ENCODE peak calls at places on chromosome 17, in ten cellular contexts. B, K, A, E, L, G, C, S, U and Y are unnamed samples.

GRCh38 chr17:57051886-57052342 is 33.1 kb upstream of the AKAP1 start:
- DNase-seq in U (no peak), G (no peak), A (no peak), E (no peak), C (peak), K (no peak), S (no peak), L (no peak), B (peak), Y (no peak)

GRCh38 chr17:78605429-78605828 is 28.2 kb upstream of the DNAH17 start:
- DNase-seq in C (no peak), G (no peak), S (no peak), U (no peak), A (no peak), K (no peak), E (no peak), L (no peak), B (no peak), Y (no peak)

GRCh38 chr17:81328925-81329278 is 33.8 kb upstream of the SLC38A10 start:
- DNase-seq in B (peak), E (no peak), K (no peak), U (no peak), G (no peak), S (no peak), A (no peak), C (no peak), L (no peak), Y (no peak)

GRCh38 chr17:51904379-51904778 is 254.1 kb downstream of the CA10 start:
- DNase-seq in S (no peak), G (no peak), L (no peak), K (no peak), A (no peak), C (no peak), U (no peak), E (no peak), B (no peak), Y (no peak)

GRCh38 chr17:68460715-68461114 is 3.4 kb upstream of the WIPI1 start:
- DNase-seq in K (no peak), C (no peak), U (no peak), G (no peak), B (no peak), E (no peak), S (no peak), A (no peak), L (no peak), Y (no peak)

GRCh38 chr17:6437466-6437865 is 2.5 kb upstream of the AIPL1 start:
- DNase-seq in K (no peak), U (no peak), L (no peak), A (no peak), C (peak), S (no peak), E (no peak), G (no peak), B (peak), Y (no peak)

GRCh38 chr17:67765623-67766022 is 47.9 kb downstream of the NOL11 start:
- DNase-seq in C (no peak), U (no peak), S (no peak), B (no peak), A (no peak), L (no peak), E (no peak), K (no peak), G (no peak), Y (no peak)

GRCh38 chr17:80855968-80856862 is 135.4 kb upstream of the CHMP6 start:
- DNase-seq in A (peak), G (peak), C (no peak), L (peak), S (peak), K (peak), B (no peak), E (peak), U (peak), Y (no peak)

GRCh38 chr17:50918933-50919296 is 52.8 kb upstream of the TOB1 start:
- DNase-seq in G (peak), A (no peak), B (no peak), L (no peak), K (no peak), E (no peak), S (no peak), C (no peak), U (no peak), Y (no peak)

GRCh38 chr17:78205124-78205775 is 8.8 kb upstream of the BIRC5 start:
- DNase-seq in B (no peak), C (no peak), U (no peak), A (no peak), K (no peak), S (no peak), G (no peak), E (no peak), L (no peak), Y (no peak)

GRCh38 chr17:379531-380200 is 27.1 kb upstream of the RPH3AL start:
- DNase-seq in E (no peak), L (no peak), B (no peak), C (peak), G (no peak), A (no peak), K (no peak), S (no peak), U (no peak), Y (no peak)

GRCh38 chr17:60095830-60096229 is 17.1 kb upstream of the HEATR6 start:
- DNase-seq in G (no peak), S (no peak), A (no peak), U (no peak), C (no peak), K (no peak), L (no peak), B (no peak), E (no peak), Y (no peak)

GRCh38 chr17:80036715-80037477 is 454 bp downstream of the CCDC40 start:
- DNase-seq in C (no peak), B (peak), K (no peak), G (peak), L (peak), S (peak), E (peak), U (no peak), A (no peak), Y (no peak)